ENCODE peak calls at places on chromosomes 12 and 14, in eight cellular contexts. Q is stomach; Y is NCI-H2107; N is fibroblast of the aortic adventitia; K is lung microvascular endothelial cell; X is activated CD4-positive, CD25-positive, alpha-beta regulatory T cell treated with anti-CD3 and anti-CD28 coated beads, Interleukin-2, amount 50 U/mL, for 16 hours; S is AG04450; B is Caki2. O is an unnamed sample.

GRCh38 chr12:99059824-99060526 is 414.9 kb downstream of the APAF1 start:
- DNase-seq in B (no peak), K (no peak), N (no peak), Q (no peak), Y (no peak), S (no peak), X (no peak), O (peak; percentile 82)

GRCh38 chr12:69406217-69406616 is 46.7 kb downstream of the YEATS4 start:
- DNase-seq in B (no peak), X (no peak), Y (no peak), S (no peak), K (no peak), N (no peak), Q (no peak), O (no peak)

GRCh38 chr14:65211341-65211987 is 109.1 kb upstream of the MAX start:
- DNase-seq in X (no peak), Y (no peak), B (peak; percentile 27), N (peak; percentile 83), K (peak; percentile 71), Q (no peak), S (peak; percentile 57), O (no peak)

GRCh38 chr12:64796205-64796845 is 28.1 kb upstream of the TBC1D30 start:
- DNase-seq in N (peak; percentile 94), Q (peak; percentile 75), K (peak; percentile 97), S (peak; percentile 66), B (peak; percentile 96), X (peak; percentile 37), Y (peak; percentile 71), O (peak; percentile 90)

GRCh38 chr14:101123639-101124525 is 220.4 kb upstream of the RTL1 start:
- DNase-seq in N (no peak), K (no peak), S (no peak), Q (peak; percentile 17), Y (no peak), B (no peak), X (no peak), O (peak; percentile 8)

GRCh38 chr12:29148958-29149690 is at the start of gene FAR2:
- DNase-seq in S (no peak), K (peak; percentile 73), Y (peak; percentile 75), X (no peak), B (no peak), N (peak; percentile 35), Q (peak; percentile 43), O (peak; percentile 61)

GRCh38 chr14:62409909-62410308 is 635.3 kb downstream of the KCNH5 start:
- DNase-seq in N (peak; percentile 36), S (peak; percentile 38), X (no peak), K (peak; percentile 3), Q (no peak), B (no peak), Y (no peak), O (peak; percentile 22)

GRCh38 chr12:52444647-52445595 is 7.0 kb downstream of the KRT6B start:
- DNase-seq in S (no peak), N (no peak), K (no peak), X (no peak), Y (no peak), B (no peak), Q (no peak), O (no peak)

GRCh38 chr12:10853746-10854145 is 4.5 kb upstream of the PRR4 start:
- DNase-seq in Q (no peak), B (no peak), X (no peak), Y (no peak), N (no peak), K (no peak), S (no peak), O (no peak)

GRCh38 chr14:83816755-83817154 is 1713.2 kb upstream of the FLRT2 start:
- DNase-seq in X (no peak), Q (no peak), S (no peak), K (peak; percentile 41), B (peak; percentile 1), Y (no peak), N (no peak), O (no peak)

GRCh38 chr14:64758711-64759554 is 54.7 kb downstream of the PLEKHG3 start:
- DNase-seq in N (peak; percentile 95), B (no peak), S (peak; percentile 93), Q (peak; percentile 56), X (no peak), K (peak; percentile 54), Y (no peak), O (no peak)

GRCh38 chr12:32273712-32274111 is 125.6 kb upstream of the FGD4 start:
- DNase-seq in N (no peak), B (peak; percentile 72), K (peak; percentile 24), Q (no peak), Y (no peak), S (no peak), X (peak; percentile 1), O (no peak)

GRCh38 chr12:100733817-100734593 is 60.6 kb upstream of the ANO4 start:
- DNase-seq in S (peak; percentile 10), K (peak; percentile 65), N (peak; percentile 63), B (peak; percentile 16), Y (peak; percentile 49), X (no peak), Q (no peak), O (peak; percentile 59)

GRCh38 chr14:52063107-52063506 is 5.8 kb downstream of the NID2 start:
- DNase-seq in K (no peak), Q (no peak), S (no peak), X (no peak), B (no peak), N (peak; percentile 66), Y (no peak), O (peak; percentile 54)

GRCh38 chr14:70916776-70917175 is 9.5 kb downstream of the PCNX1 start:
- DNase-seq in S (no peak), B (no peak), Y (no peak), X (no peak), K (no peak), Q (no peak), N (no peak), O (peak; percentile 76)

GRCh38 chr12:89117448-89118034 is 234.8 kb downstream of the DUSP6 start:
- DNase-seq in Q (peak; percentile 74), N (no peak), Y (no peak), X (no peak), K (peak; percentile 70), S (no peak), B (no peak), O (peak; percentile 13)

GRCh38 chr12:46367351-46368029 is 5.1 kb downstream of the SLC38A2 start:
- DNase-seq in Q (no peak), X (no peak), B (no peak), N (peak; percentile 55), S (no peak), K (no peak), Y (no peak), O (no peak)

GRCh38 chr12:68538722-68539614 is 71.7 kb upstream of the RAP1B start:
- DNase-seq in N (peak; percentile 90), K (peak; percentile 69), S (no peak), Q (peak; percentile 33), B (no peak), X (no peak), Y (peak; percentile 95), O (peak; percentile 94)

GRCh38 chr12:56448860-56449621 is at the start of gene TIMELESS:
- DNase-seq in Y (peak; percentile 86), K (peak; percentile 92), N (peak; percentile 83), Q (peak; percentile 90), X (peak; percentile 65), S (peak; percentile 51), B (peak; percentile 97), O (peak; percentile 96)

GRCh38 chr14:103806805-103807204 is 40.6 kb downstream of the PPP1R13B start:
- DNase-seq in X (no peak), Q (no peak), B (no peak), K (no peak), Y (no peak), N (no peak), S (no peak), O (no peak)

GRCh38 chr14:70190156-70190555 is 1.4 kb upstream of the SLC8A3 start:
- DNase-seq in B (no peak), Q (no peak), Y (no peak), S (no peak), X (no peak), N (no peak), K (no peak), O (no peak)

GRCh38 chr12:13573698-13574321 is 377.3 kb downstream of the EMP1 start:
- DNase-seq in Q (no peak), Y (no peak), B (peak; percentile 1), K (no peak), S (no peak), N (peak; percentile 52), X (no peak), O (peak; percentile 9)

GRCh38 chr14:59240356-59240755 is 51.9 kb downstream of the DAAM1 start:
- DNase-seq in N (no peak), Q (no peak), X (no peak), Y (no peak), K (no peak), B (no peak), S (no peak), O (no peak)

GRCh38 chr12:15278816-15279658 is 43.3 kb upstream of the PTPRO start:
- DNase-seq in B (no peak), X (no peak), K (peak; percentile 95), S (no peak), N (peak; percentile 94), Q (peak; percentile 94), Y (peak; percentile 83), O (peak; percentile 98)

GRCh38 chr12:76020281-76020680 is 11.3 kb downstream of the PHLDA1 start:
- DNase-seq in Q (peak; percentile 35), B (no peak), S (no peak), X (peak; percentile 36), K (peak; percentile 80), Y (no peak), N (peak; percentile 65), O (no peak)

GRCh38 chr12:27689558-27690180 is 6.6 kb upstream of the REP15 start:
- DNase-seq in K (no peak), Q (no peak), Y (no peak), X (no peak), S (no peak), B (no peak), N (no peak), O (no peak)

GRCh38 chr12:88960213-88960878 is 380.1 kb upstream of the KITLG start:
- DNase-seq in Q (no peak), S (no peak), Y (no peak), X (no peak), B (no peak), N (peak; percentile 64), K (peak; percentile 87), O (no peak)

GRCh38 chr12:19965196-19966038 is 402.9 kb upstream of the PDE3A start:
- DNase-seq in B (no peak), Q (no peak), X (no peak), Y (no peak), S (no peak), N (no peak), K (no peak), O (no peak)

GRCh38 chr12:4909397-4909733 is 340 bp upstream of the KCNA1 start:
- DNase-seq in K (no peak), B (no peak), N (no peak), Q (no peak), X (no peak), S (no peak), Y (no peak), O (no peak)

GRCh38 chr14:72222046-72222445 is 289.8 kb downstream of the RGS6 start:
- DNase-seq in X (no peak), S (no peak), Y (no peak), B (no peak), K (no peak), Q (no peak), N (no peak), O (no peak)